ENCODE peak calls at places on chromosomes 4 and X, in six cellular contexts. B is GM12878, D is upper lobe of left lung, P is breast epithelium, U is heart left ventricle, Q is body of pancreas. M is an unnamed sample.

GRCh38 chrX:49192722-49193328 is 6.7 kb upstream of the PRICKLE3 start:
- DNase-seq in B (no peak), U (no peak), D (no peak), Q (peak), P (no peak), M (no peak)

GRCh38 chr4:10006236-10006603 is 15.1 kb downstream of the SLC2A9 start:
- DNase-seq in B (peak), P (no peak), D (no peak), U (no peak), Q (peak), M (peak)

GRCh38 chr4:86011117-86011516 is 348.7 kb downstream of the MAPK10 start:
- DNase-seq in P (no peak), U (no peak), Q (no peak), B (no peak), D (no peak), M (no peak)

GRCh38 chrX:140157611-140158010 is 192.3 kb upstream of the CXorf66 start:
- DNase-seq in U (no peak), P (no peak), Q (no peak), B (no peak), D (no peak), M (no peak)

GRCh38 chr4:155906554-155907247 is 3.2 kb downstream of the TDO2 start:
- DNase-seq in D (no peak), U (peak), B (no peak), P (no peak), Q (peak), M (peak)

GRCh38 chr4:184936071-184936470 is 82.2 kb upstream of the HELT start:
- DNase-seq in P (no peak), B (no peak), D (no peak), Q (no peak), U (no peak), M (no peak)

GRCh38 chr4:16508968-16509367 is 282.7 kb upstream of the TAPT1 start:
- DNase-seq in B (no peak), D (no peak), Q (no peak), P (no peak), U (no peak), M (no peak)

GRCh38 chrX:115344885-115345653 is 55.6 kb downstream of the LUZP4 start:
- DNase-seq in U (peak), Q (peak), P (peak), B (no peak), D (no peak), M (peak)

GRCh38 chr4:20086067-20086466 is 165.6 kb upstream of the SLIT2 start:
- DNase-seq in Q (no peak), U (no peak), P (no peak), D (no peak), B (no peak), M (no peak)

GRCh38 chr4:7066493-7066892 is 1.4 kb downstream of the GRPEL1 start:
- DNase-seq in D (no peak), U (no peak), B (no peak), P (no peak), Q (no peak), M (no peak)

GRCh38 chr4:7068279-7068842 is 497 bp upstream of the GRPEL1 start:
- DNase-seq in B (no peak), Q (no peak), D (peak), U (no peak), P (peak), M (no peak)

GRCh38 chr4:7067147-7067522 is 729 bp downstream of the GRPEL1 start:
- DNase-seq in B (no peak), D (no peak), U (peak), Q (no peak), P (no peak), M (no peak)

GRCh38 chr4:7068883-7069282 is 1.0 kb upstream of the GRPEL1 start:
- DNase-seq in B (no peak), D (peak), P (no peak), Q (no peak), U (no peak), M (no peak)

DNA sequence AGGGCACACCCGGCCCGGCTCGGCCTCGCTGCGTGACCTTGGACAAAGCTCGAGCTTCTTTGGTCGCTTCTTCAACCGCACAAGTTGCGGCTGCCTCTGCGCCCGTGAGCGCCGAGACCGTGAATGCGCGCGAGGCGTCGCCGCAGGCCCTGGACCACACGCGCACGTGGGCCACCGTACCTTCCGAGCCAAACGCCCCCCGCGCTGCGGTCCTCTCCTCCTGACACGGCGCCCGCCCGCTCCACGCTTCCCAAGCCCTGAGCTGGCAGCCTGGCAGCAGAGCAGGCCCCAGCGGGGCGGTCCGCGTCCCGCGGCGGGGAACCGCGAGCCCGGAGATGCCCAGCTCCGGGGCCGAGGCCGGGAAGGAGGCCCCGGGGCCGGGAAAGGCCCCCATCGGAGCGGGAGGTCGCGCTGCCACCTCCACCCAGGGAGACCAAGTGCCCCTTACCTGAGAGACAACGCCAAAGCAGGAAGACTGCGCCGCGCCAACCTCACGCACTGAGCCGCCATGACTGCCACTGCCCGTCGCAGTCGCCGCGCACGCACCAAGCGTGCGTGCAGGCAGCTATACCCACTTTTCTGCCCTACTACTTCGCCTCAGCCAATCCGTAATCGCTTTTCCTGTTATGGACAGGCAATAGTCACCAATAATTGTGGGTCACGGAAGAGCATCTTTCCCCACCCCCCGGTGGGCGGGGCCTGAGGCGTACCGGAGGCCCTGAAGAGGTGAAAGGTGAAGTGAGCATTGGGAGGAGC is at the start of gene GRPEL1:
- DNase-seq in D (peak), P (no peak), Q (peak), B (peak), U (peak), M (peak)
- TF ChIP-seq POLR2A in D (peak), P (peak), Q (peak), B (peak), U (peak), M (peak)

DNA sequence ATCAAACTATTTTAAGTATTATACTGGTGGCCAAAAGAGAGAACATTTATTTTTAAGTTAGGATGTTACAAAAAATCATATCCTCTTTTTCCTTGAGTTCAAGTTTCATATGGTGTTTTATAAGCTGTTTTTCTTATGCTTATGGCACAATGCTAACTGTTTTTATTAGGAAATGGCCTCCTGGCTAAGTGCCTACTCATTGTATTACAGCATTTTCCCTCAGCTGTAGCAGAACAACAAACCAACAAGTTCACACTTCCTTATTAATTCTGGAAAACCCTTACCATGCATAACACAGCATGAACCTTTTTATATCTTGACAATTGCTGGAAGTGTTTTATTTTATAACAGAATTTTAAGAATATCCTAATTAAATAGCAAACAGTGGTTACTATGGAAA is 165.9 kb downstream of the GASK1B start:
- DNase-seq in D (no peak), Q (no peak), P (no peak), B (no peak), U (peak), M (no peak)
- H3K4me3 ChIP-seq in D (no peak), Q (no peak), P (no peak), B (no peak), U (no peak), M (no peak)

GRCh38 chr4:168831919-168832745 is 177.9 kb downstream of the CBR4 start:
- DNase-seq in D (peak), B (no peak), Q (peak), P (peak), U (peak), M (peak)
- TF ChIP-seq POLR2A in D (no peak), B (no peak), Q (peak), P (peak), U (peak), M (peak)

GRCh38 chr4:95256108-95256835 is 292.5 kb downstream of the UNC5C start:
- DNase-seq in U (no peak), Q (no peak), D (no peak), P (no peak), B (no peak), M (no peak)

GRCh38 chr4:95250544-95251137 is 298.1 kb downstream of the UNC5C start:
- DNase-seq in Q (no peak), D (no peak), P (no peak), B (no peak), U (no peak), M (no peak)

GRCh38 chr4:95251568-95251967 is 297.2 kb downstream of the UNC5C start:
- DNase-seq in Q (no peak), P (no peak), U (no peak), B (no peak), D (no peak), M (no peak)

DNA sequence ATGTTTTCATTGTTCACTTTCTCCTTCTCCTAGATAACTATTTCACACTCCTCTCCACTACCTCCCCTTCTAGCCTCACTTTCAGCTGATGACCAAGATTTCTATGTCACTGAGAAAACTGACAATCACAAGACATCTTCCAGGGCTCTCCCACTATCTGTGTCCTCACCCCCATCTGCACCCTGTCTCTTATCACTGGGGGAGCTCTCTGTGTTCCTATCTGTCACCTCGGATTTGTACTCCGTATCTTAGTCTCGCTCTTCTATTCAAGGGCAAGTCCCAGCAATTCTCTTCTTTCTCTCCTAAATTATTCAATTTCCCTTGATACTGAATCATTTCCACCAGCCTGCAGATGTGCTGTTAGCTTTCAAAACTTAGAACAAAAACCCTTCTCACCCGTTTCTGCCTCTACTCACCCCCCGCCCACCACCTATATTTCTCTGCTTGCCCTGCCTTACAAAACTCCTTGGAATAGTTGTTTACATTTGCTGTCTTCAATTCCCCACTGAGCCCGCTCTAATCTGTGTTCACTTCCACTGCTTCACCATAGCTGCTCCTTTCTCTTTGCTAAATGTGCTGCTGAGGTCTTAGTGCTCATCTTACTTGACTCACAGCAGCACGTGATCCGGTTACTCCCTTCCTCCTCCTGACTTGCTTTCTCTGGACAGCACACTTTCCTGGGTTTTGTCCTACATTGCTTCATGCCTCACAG is 293.2 kb downstream of the UNC5C start:
- DNase-seq in U (no peak), Q (no peak), D (no peak), B (no peak), P (no peak), M (no peak)
- H3K4me3 ChIP-seq in U (no peak), Q (no peak), D (no peak), B (no peak), P (no peak), M (no peak)

GRCh38 chr4:78551420-78552351 is at the start of gene ANXA3:
- DNase-seq in U (peak), Q (peak), P (peak), D (peak), B (no peak), M (no peak)
- TF ChIP-seq POLR2A in U (no peak), Q (peak), P (peak), D (peak), B (no peak), M (no peak)

DNA sequence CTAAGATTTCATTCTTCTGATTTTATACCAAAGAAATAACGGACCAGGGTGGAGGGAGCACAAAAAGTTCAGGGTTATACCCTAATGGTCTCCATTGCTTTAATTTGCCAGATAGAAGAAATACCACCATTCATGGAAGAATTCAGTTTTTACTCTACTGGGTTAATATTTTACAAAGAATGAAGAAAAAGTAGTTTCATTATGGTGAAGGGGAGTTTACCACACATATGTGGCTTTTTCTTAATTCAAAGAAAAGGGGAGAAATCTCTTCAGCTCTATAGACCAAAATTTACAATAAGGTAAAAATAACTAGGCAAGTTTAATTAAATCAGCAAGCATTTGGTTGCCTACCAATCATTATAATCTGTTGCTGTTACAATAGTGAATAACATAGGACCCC is 37.6 kb downstream of the CASK start:
- DNase-seq in D (no peak), B (no peak), Q (no peak), P (no peak), U (no peak), M (no peak)
- H3K4me3 ChIP-seq in D (no peak), B (no peak), Q (no peak), P (no peak), U (no peak), M (no peak)